ENCODE peak calls at places on chromosomes 2 and 18, in nine cellular contexts. T is Panc1; J is Right ventricle myocardium superior; K is left cardiac atrium; U is aorta; D is activated CD4-positive, alpha-beta T cell treated with anti-CD3 and anti-CD28 coated beads for 36 hours; S is stimulated activated naive CD8-positive, alpha-beta T cell treated with anti-CD3 and anti-CD28 coated beads, Interleukin-15, amount 100 ng/mL, for 72 hours; Y is heart left ventricle; X is upper lobe of left lung. R is an unnamed sample.

GRCh38 chr2:239054921-239055320 is 207.0 kb downstream of the TWIST2 start:
- ATAC-seq in X (no peak), T (no peak), K (no peak), J (no peak), U (no peak), D (no peak), S (no peak), Y (no peak), R (no peak)

GRCh38 chr2:216464104-216464720 is 34.4 kb upstream of the RPL37A start:
- ATAC-seq in K (peak), X (no peak), D (no peak), J (peak), S (no peak), U (no peak), Y (peak), T (no peak), R (no peak)

GRCh38 chr2:45984896-45985488 is 312.2 kb upstream of the EPAS1 start:
- ATAC-seq in K (no peak), Y (no peak), S (no peak), U (no peak), J (no peak), X (no peak), D (no peak), T (no peak), R (peak)

GRCh38 chr18:12271376-12272235 is 17.4 kb downstream of the CIDEA start:
- ATAC-seq in T (peak), U (peak), Y (peak), S (peak), K (peak), D (peak), J (peak), X (peak), R (peak)

GRCh38 chr2:36413218-36413617 is 57.6 kb downstream of the CRIM1 start:
- ATAC-seq in K (no peak), D (no peak), U (peak), Y (peak), S (no peak), X (no peak), J (no peak), T (no peak), R (no peak)

GRCh38 chr18:58212274-58212673 is 168.2 kb downstream of the NEDD4L start:
- ATAC-seq in T (no peak), U (no peak), Y (no peak), X (no peak), J (no peak), D (no peak), S (no peak), K (no peak), R (no peak)

GRCh38 chr18:9987355-9987754 is 73.5 kb downstream of the VAPA start:
- ATAC-seq in Y (peak), D (no peak), S (no peak), X (no peak), J (peak), U (no peak), K (peak), T (no peak), R (peak)

GRCh38 chr2:201911372-201911771 is 105.0 kb downstream of the CDK15 start:
- ATAC-seq in Y (no peak), U (no peak), S (no peak), T (no peak), J (no peak), X (no peak), K (no peak), D (no peak), R (no peak)

R was measured in gastroesophageal sphincter.